ENCODE peak calls at places on chromosomes 5 and 9, in nine cellular contexts. D, N, O, L, V, K, F, R and P are unnamed samples.

GRCh38 chr9:133714606-133715294 is 23.4 kb downstream of the SARDH start:
- DNase-seq in D (no peak), N (no peak), O (no peak), L (peak), V (peak), K (peak), F (no peak), R (no peak), P (peak)

GRCh38 chr5:1315709-1316587 is 21.1 kb upstream of the TERT start:
- DNase-seq in D (peak), N (peak), O (peak), L (no peak), V (no peak), K (peak), F (no peak), R (peak), P (peak)

GRCh38 chr9:91155746-91156145 is 206.0 kb downstream of the AUH start:
- DNase-seq in D (no peak), N (no peak), O (no peak), L (no peak), V (no peak), K (no peak), F (no peak), R (no peak), P (no peak)

GRCh38 chr9:14096182-14096922 is 217.6 kb downstream of the NFIB start:
- DNase-seq in D (peak), N (peak), O (peak), L (no peak), V (peak), K (peak), F (no peak), R (peak), P (no peak)

GRCh38 chr9:113656771-113657670 is 193.5 kb downstream of the RGS3 start:
- DNase-seq in D (no peak), N (no peak), O (no peak), L (no peak), V (no peak), K (no peak), F (no peak), R (no peak), P (no peak)

GRCh38 chr5:135141303-135142268 is 107.6 kb upstream of the PITX1 start:
- DNase-seq in D (no peak), N (no peak), O (peak), L (no peak), V (no peak), K (no peak), F (no peak), R (no peak), P (no peak)

GRCh38 chr5:168404366-168404765 is 81.9 kb upstream of the RARS1 start:
- DNase-seq in D (no peak), N (no peak), O (no peak), L (no peak), V (peak), K (peak), F (peak), R (no peak), P (no peak)

GRCh38 chr9:4792054-4792571 is 631 bp upstream of the RCL1 start:
- DNase-seq in D (no peak), N (no peak), O (no peak), L (no peak), V (no peak), K (no peak), F (peak), R (no peak), P (no peak)

GRCh38 chr5:179125789-179126505 is 65.8 kb downstream of the ZNF354C start:
- DNase-seq in D (no peak), N (no peak), O (no peak), L (no peak), V (no peak), K (no peak), F (no peak), R (no peak), P (peak)

GRCh38 chr5:168587987-168588386 is 8.8 kb upstream of the PANK3 start:
- DNase-seq in D (no peak), N (no peak), O (no peak), L (no peak), V (no peak), K (no peak), F (no peak), R (no peak), P (no peak)

GRCh38 chr5:92330365-92330764 is 947.2 kb upstream of the ARRDC3 start:
- DNase-seq in D (no peak), N (no peak), O (no peak), L (no peak), V (no peak), K (no peak), F (no peak), R (no peak), P (no peak)

GRCh38 chr5:58687595-58687994 is 104.7 kb downstream of the RAB3C start:
- DNase-seq in D (no peak), N (no peak), O (no peak), L (no peak), V (no peak), K (no peak), F (no peak), R (no peak), P (no peak)

GRCh38 chr5:141799507-141800167 is 78.6 kb downstream of the PCDH1 start:
- DNase-seq in D (no peak), N (no peak), O (no peak), L (no peak), V (no peak), K (no peak), F (no peak), R (no peak), P (no peak)

GRCh38 chr9:16532681-16533450 is 337.6 kb downstream of the BNC2 start:
- DNase-seq in D (no peak), N (no peak), O (no peak), L (no peak), V (peak), K (peak), F (no peak), R (no peak), P (no peak)

GRCh38 chr5:135441256-135441915 is 5.8 kb downstream of the DCANP1 start:
- DNase-seq in D (no peak), N (peak), O (no peak), L (no peak), V (no peak), K (no peak), F (peak), R (peak), P (no peak)

GRCh38 chr5:57824047-57824446 is 341.4 kb upstream of the ACTBL2 start:
- DNase-seq in D (no peak), N (no peak), O (peak), L (no peak), V (peak), K (peak), F (no peak), R (no peak), P (no peak)

GRCh38 chr9:73143606-73144328 is 7.9 kb upstream of the ANXA1 start:
- DNase-seq in D (no peak), N (no peak), O (peak), L (no peak), V (peak), K (peak), F (no peak), R (no peak), P (no peak)

GRCh38 chr5:56025303-56025885 is 30.6 kb upstream of the IL6ST start:
- DNase-seq in D (peak), N (no peak), O (no peak), L (no peak), V (no peak), K (no peak), F (no peak), R (no peak), P (no peak)

GRCh38 chr5:140258873-140259272 is 44.0 kb downstream of the PFDN1 start:
- DNase-seq in D (no peak), N (no peak), O (no peak), L (no peak), V (no peak), K (no peak), F (no peak), R (no peak), P (no peak)

GRCh38 chr5:181052526-181052927 is 12.5 kb downstream of the BTNL9 start:
- DNase-seq in D (peak), N (no peak), O (peak), L (no peak), V (no peak), K (peak), F (no peak), R (peak), P (no peak)

GRCh38 chr9:125421156-125421555 is 159.5 kb downstream of the GAPVD1 start:
- DNase-seq in D (no peak), N (no peak), O (no peak), L (no peak), V (no peak), K (no peak), F (no peak), R (no peak), P (no peak)

GRCh38 chr9:134434896-134435506 is 108.7 kb downstream of the RXRA start:
- DNase-seq in D (peak), N (no peak), O (peak), L (peak), V (peak), K (peak), F (peak), R (peak), P (peak)

GRCh38 chr9:86664603-86665002 is 282.7 kb downstream of the GAS1 start:
- DNase-seq in D (no peak), N (no peak), O (no peak), L (no peak), V (no peak), K (no peak), F (no peak), R (no peak), P (no peak)

GRCh38 chr9:88818495-88819201 is 172.6 kb upstream of the S1PR3 start:
- DNase-seq in D (no peak), N (no peak), O (no peak), L (no peak), V (peak), K (peak), F (no peak), R (peak), P (no peak)

GRCh38 chr5:113869611-113870010 is 356.1 kb downstream of the YTHDC2 start:
- DNase-seq in D (no peak), N (no peak), O (no peak), L (no peak), V (no peak), K (no peak), F (no peak), R (no peak), P (no peak)

GRCh38 chr5:81783401-81783800 is 32.5 kb upstream of the SSBP2 start:
- DNase-seq in D (peak), N (no peak), O (no peak), L (no peak), V (no peak), K (no peak), F (peak), R (no peak), P (no peak)

GRCh38 chr9:31166516-31166915 is 1217.9 kb upstream of the ACO1 start:
- DNase-seq in D (peak), N (no peak), O (no peak), L (no peak), V (no peak), K (no peak), F (no peak), R (no peak), P (no peak)

GRCh38 chr9:90893706-90894105 is 92.1 kb downstream of the SYK start:
- DNase-seq in D (no peak), N (no peak), O (no peak), L (no peak), V (no peak), K (no peak), F (no peak), R (no peak), P (no peak)

GRCh38 chr5:180598797-180599589 is 7.7 kb upstream of the SCGB3A1 start:
- DNase-seq in D (no peak), N (no peak), O (no peak), L (no peak), V (no peak), K (no peak), F (no peak), R (no peak), P (no peak)

GRCh38 chr9:89798546-89799120 is 193.8 kb downstream of the GADD45G start:
- DNase-seq in D (no peak), N (no peak), O (no peak), L (no peak), V (no peak), K (no peak), F (no peak), R (peak), P (peak)

GRCh38 chr9:119195521-119195920 is 173.7 kb downstream of the BRINP1 start:
- DNase-seq in D (no peak), N (no peak), O (no peak), L (no peak), V (no peak), K (no peak), F (no peak), R (no peak), P (no peak)

GRCh38 chr5:139670369-139671095 is 22.4 kb downstream of the CXXC5 start:
- DNase-seq in D (peak), N (no peak), O (no peak), L (no peak), V (no peak), K (no peak), F (no peak), R (peak), P (no peak)

GRCh38 chr5:151463137-151464029 is 16.0 kb downstream of the SLC36A1 start:
- DNase-seq in D (no peak), N (no peak), O (no peak), L (no peak), V (no peak), K (no peak), F (no peak), R (peak), P (no peak)

GRCh38 chr5:37721447-37721871 is 118.4 kb downstream of the GDNF start:
- DNase-seq in D (no peak), N (no peak), O (no peak), L (no peak), V (peak), K (peak), F (no peak), R (no peak), P (no peak)

GRCh38 chr5:82274343-82275266 is 3.5 kb downstream of the RPS23 start:
- DNase-seq in D (no peak), N (no peak), O (peak), L (no peak), V (no peak), K (no peak), F (no peak), R (no peak), P (no peak)

GRCh38 chr5:94802450-94802849 is 184.0 kb downstream of the SLF1 start:
- DNase-seq in D (no peak), N (no peak), O (no peak), L (no peak), V (no peak), K (peak), F (no peak), R (peak), P (no peak)

GRCh38 chr5:108109059-108109458 is 272.8 kb downstream of the FBXL17 start:
- DNase-seq in D (no peak), N (no peak), O (no peak), L (no peak), V (no peak), K (no peak), F (no peak), R (no peak), P (no peak)

GRCh38 chr5:107705390-107706014 is 34.8 kb upstream of the EFNA5 start:
- DNase-seq in D (no peak), N (no peak), O (no peak), L (no peak), V (peak), K (peak), F (no peak), R (no peak), P (no peak)

GRCh38 chr9:133715866-133716563 is 22.1 kb downstream of the SARDH start:
- DNase-seq in D (no peak), N (peak), O (no peak), L (peak), V (peak), K (peak), F (peak), R (peak), P (no peak)